ENCODE peak calls at places on chromosomes 5 and 9, in nine cellular contexts. E is mucosa of descending colon, W is WTC11, X is activated B cell treated with CpG ODN at 0.5 μM for 24 hours, J is IMR-90, V is AG09319, H is cardiac fibroblast, S is GM12865, K is dorsolateral prefrontal cortex. T is an unnamed sample.

GRCh38 chr9:752201-752600 is 89.3 kb upstream of the DMRT1 start:
- DNase-seq in H (peak), S (no peak), V (peak), J (peak), W (no peak), E (no peak), K (no peak), X (no peak), T (no peak)

GRCh38 chr9:120937127-120937526 is 10.5 kb upstream of the TRAF1 start:
- DNase-seq in K (no peak), H (no peak), E (no peak), V (no peak), X (no peak), S (no peak), J (no peak), W (no peak), T (no peak)

GRCh38 chr5:59661939-59662615 is 231.4 kb downstream of the PDE4D start:
- DNase-seq in K (no peak), X (no peak), J (no peak), S (peak), H (peak), E (no peak), V (no peak), W (no peak), T (no peak)

GRCh38 chr5:110038297-110038997 is 348.7 kb downstream of the MAN2A1 start:
- DNase-seq in E (no peak), H (peak), V (no peak), X (no peak), J (no peak), W (no peak), K (no peak), S (no peak), T (no peak)

GRCh38 chr5:132840313-132840712 is 9.9 kb upstream of the SHROOM1 start:
- DNase-seq in H (no peak), S (no peak), V (no peak), J (no peak), E (no peak), K (no peak), W (no peak), X (no peak), T (no peak)

GRCh38 chr9:92706218-92706940 is 36.4 kb upstream of the IPPK start:
- DNase-seq in X (no peak), V (no peak), J (no peak), E (no peak), K (no peak), H (peak), W (peak), S (peak), T (no peak)

GRCh38 chr5:62720036-62720441 is 141.4 kb downstream of the LRRC70 start:
- DNase-seq in W (peak), H (no peak), X (no peak), S (peak), E (peak), K (no peak), J (peak), V (no peak), T (no peak)

GRCh38 chr5:181221792-181222629 is 1.1 kb upstream of the TRIM41 start:
- DNase-seq in W (peak), V (peak), E (peak), J (peak), K (peak), S (peak), H (peak), X (peak), T (peak)

GRCh38 chr5:78597068-78597857 is 51.3 kb downstream of the LHFPL2 start:
- DNase-seq in V (no peak), K (no peak), E (no peak), S (no peak), J (peak), W (no peak), X (no peak), H (peak), T (no peak)

DNA sequence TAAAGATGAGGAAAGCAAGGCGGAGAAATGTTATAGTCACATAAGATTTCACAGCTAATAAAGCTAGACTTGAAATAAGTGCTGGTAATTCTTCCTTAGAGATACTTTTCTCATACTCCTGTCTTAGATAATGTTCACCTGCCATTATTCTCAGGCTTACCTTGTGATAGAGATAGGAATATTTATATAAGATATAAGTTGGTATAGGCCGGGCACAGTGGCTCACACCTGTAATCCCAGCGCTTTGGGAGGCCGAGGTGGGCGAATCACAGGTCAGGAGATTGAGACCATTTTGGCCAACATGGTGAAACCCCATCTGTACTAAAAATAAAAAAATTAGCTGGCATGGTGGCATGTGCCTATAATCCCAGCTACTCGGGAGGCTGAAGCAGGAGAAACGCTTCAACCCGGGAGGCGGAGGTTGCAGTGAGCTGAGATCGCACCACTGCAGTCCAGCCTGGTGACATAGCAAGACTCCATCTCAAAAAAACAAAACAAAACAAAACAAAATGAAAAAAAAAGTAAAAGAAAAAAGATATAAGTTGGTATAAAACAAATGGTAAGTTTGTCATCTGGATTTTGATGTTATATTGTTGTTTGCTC is 1918.4 kb downstream of the MAT2B start:
- DNase-seq in H (no peak), K (no peak), X (no peak), V (no peak), J (no peak), W (no peak), E (no peak), S (no peak), T (no peak)
- TF ChIP-seq CTCF in H (no peak), K (no peak), X (no peak), V (no peak), J (no peak), W (no peak), E (no peak), S (no peak), T (no peak)

GRCh38 chr5:148005788-148006520 is 57.8 kb upstream of the SPINK5 start:
- DNase-seq in S (peak), E (no peak), H (peak), K (no peak), J (peak), V (no peak), W (peak), X (no peak), T (no peak)
- TF ChIP-seq CTCF in S (peak), E (no peak), H (peak), K (no peak), J (no peak), V (no peak), W (peak), X (no peak), T (no peak)

DNA sequence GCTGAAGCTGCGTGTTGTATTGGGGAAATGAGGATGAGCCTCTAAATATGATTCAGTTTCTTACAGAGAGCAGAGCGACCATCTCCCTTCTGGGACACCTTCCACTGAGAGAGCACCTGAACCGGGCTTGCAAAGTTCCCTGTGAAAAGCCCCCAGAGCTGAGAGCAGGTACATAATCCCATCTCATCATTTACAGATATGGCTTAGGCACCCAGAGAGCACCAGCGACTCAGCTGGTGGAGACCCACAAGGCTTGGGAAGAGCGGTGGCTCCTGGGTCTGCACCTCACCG is 324.3 kb upstream of the IRX4 start:
- DNase-seq in W (no peak), H (no peak), K (no peak), S (no peak), X (no peak), V (no peak), E (no peak), J (no peak), T (no peak)
- TF ChIP-seq CTCF in W (no peak), H (no peak), K (no peak), S (no peak), X (no peak), V (no peak), E (no peak), J (no peak), T (no peak)

GRCh38 chr5:116037236-116037822 is 5.1 kb downstream of the ARL14EPL start:
- DNase-seq in X (no peak), S (peak), V (no peak), W (no peak), E (no peak), K (no peak), J (no peak), H (peak), T (no peak)
- TF ChIP-seq CTCF in X (no peak), S (no peak), V (peak), W (no peak), E (no peak), K (no peak), J (peak), H (peak), T (no peak)

T was measured in omental fat pad.